ENCODE peak calls at places on chromosomes 11 and 22, in six cellular contexts. M is endothelial cell of umbilical vein, R is A549, O is K562, V is HepG2, A is GM12878. U is an unnamed sample.

GRCh38 chr22:24697671-24698082 is 76.8 kb downstream of the PIWIL3 start:
- DNase-seq in M (peak), R (no peak), O (no peak), V (no peak), A (no peak), U (no peak)

GRCh38 chr22:17753401-17753989 is 20.8 kb downstream of the BID start:
- DNase-seq in M (no peak), R (no peak), O (no peak), V (no peak), A (no peak), U (peak)

GRCh38 chr11:117478926-117479325 is 151.3 kb downstream of the CEP164 start:
- DNase-seq in M (no peak), R (no peak), O (no peak), V (no peak), A (no peak), U (no peak)

GRCh38 chr11:76560219-76560618 is 110.3 kb downstream of the LRRC32 start:
- DNase-seq in M (peak), R (no peak), O (no peak), V (no peak), A (no peak), U (no peak)

GRCh38 chr22:44544523-44545433 is 46.7 kb upstream of the RTL6 start:
- DNase-seq in M (no peak), R (no peak), O (no peak), V (no peak), A (no peak), U (no peak)

GRCh38 chr11:30109774-30110173 is 92.9 kb upstream of the KCNA4 start:
- DNase-seq in M (no peak), R (no peak), O (no peak), V (no peak), A (no peak), U (no peak)

GRCh38 chr22:26429458-26430238 is 588 bp downstream of the ASPHD2 start:
- DNase-seq in M (no peak), R (no peak), O (no peak), V (no peak), A (no peak), U (no peak)

GRCh38 chr11:63490551-63491239 is at the start of gene PLAAT5:
- DNase-seq in M (no peak), R (no peak), O (no peak), V (no peak), A (no peak), U (peak)

GRCh38 chr22:35417606-35418005 is 17.7 kb downstream of the MCM5 start:
- DNase-seq in M (no peak), R (no peak), O (no peak), V (no peak), A (no peak), U (no peak)

GRCh38 chr11:94117871-94118270 is 10.8 kb upstream of the PANX1 start:
- DNase-seq in M (no peak), R (no peak), O (no peak), V (no peak), A (no peak), U (no peak)

GRCh38 chr22:26884921-26885320 is 227.5 kb downstream of the MIAT start:
- DNase-seq in M (no peak), R (no peak), O (no peak), V (no peak), A (no peak), U (no peak)

GRCh38 chr11:96197221-96197620 is 145.8 kb downstream of the MAML2 start:
- DNase-seq in M (no peak), R (no peak), O (no peak), V (no peak), A (no peak), U (no peak)

GRCh38 chr11:117600261-117600783 is 196.7 kb downstream of the DSCAML1 start:
- DNase-seq in M (no peak), R (no peak), O (no peak), V (no peak), A (no peak), U (no peak)

GRCh38 chr11:126357969-126358762 is 2.7 kb downstream of the ST3GAL4 start:
- DNase-seq in M (no peak), R (no peak), O (no peak), V (peak), A (no peak), U (no peak)

GRCh38 chr11:79244175-79244804 is 196.5 kb downstream of the TENM4 start:
- DNase-seq in M (no peak), R (peak), O (no peak), V (no peak), A (no peak), U (peak)

GRCh38 chr11:116849060-116849459 is 11.6 kb upstream of the APOA1 start:
- DNase-seq in M (no peak), R (no peak), O (no peak), V (no peak), A (no peak), U (no peak)

GRCh38 chr11:6229911-6230310 is 4.5 kb downstream of the FHIP1B start:
- DNase-seq in M (no peak), R (no peak), O (no peak), V (peak), A (no peak), U (no peak)

GRCh38 chr11:64996327-64996709 is 453 bp downstream of the BATF2 start:
- DNase-seq in M (no peak), R (no peak), O (peak), V (no peak), A (no peak), U (no peak)

GRCh38 chr11:64989416-64989815 is 7.4 kb downstream of the BATF2 start:
- DNase-seq in M (no peak), R (no peak), O (no peak), V (no peak), A (no peak), U (no peak)

GRCh38 chr11:64994318-64994717 is 2.5 kb downstream of the BATF2 start:
- DNase-seq in M (no peak), R (no peak), O (no peak), V (no peak), A (no peak), U (no peak)

GRCh38 chr11:64987998-64988854 is 8.5 kb downstream of the BATF2 start:
- DNase-seq in M (no peak), R (no peak), O (no peak), V (no peak), A (no peak), U (no peak)

GRCh38 chr11:64990222-64990918 is 6.4 kb downstream of the BATF2 start:
- DNase-seq in M (peak), R (no peak), O (peak), V (no peak), A (no peak), U (peak)
- TF ChIP-seq MYC in M (no peak), R (no peak), O (peak), V (no peak), A (no peak), U (no peak)

GRCh38 chr22:41481131-41481830 is 12.4 kb downstream of the ACO2 start:
- DNase-seq in M (no peak), R (no peak), O (no peak), V (no peak), A (no peak), U (no peak)
- H3K4me3 ChIP-seq in M (no peak), R (no peak), O (no peak), V (no peak), A (no peak), U (no peak)

GRCh38 chr11:59186130-59186594 is 14.2 kb downstream of the DTX4 start:
- DNase-seq in M (peak), R (peak), O (peak), V (peak), A (no peak), U (peak)
- TF ChIP-seq CTCF in M (peak), R (peak), O (peak), V (peak), A (peak), U (peak)

GRCh38 chr11:46590740-46591606 is 2.9 kb downstream of the AMBRA1 start:
- DNase-seq in M (peak), R (no peak), O (no peak), V (no peak), A (no peak), U (no peak)

GRCh38 chr11:46588915-46589314 is 4.9 kb downstream of the AMBRA1 start:
- DNase-seq in M (no peak), R (no peak), O (peak), V (no peak), A (no peak), U (no peak)

GRCh38 chr11:46593550-46594382 is at the start of gene AMBRA1:
- DNase-seq in M (peak), R (peak), O (peak), V (peak), A (peak), U (peak)

GRCh38 chr11:46582588-46582987 is 11.2 kb downstream of the AMBRA1 start:
- DNase-seq in M (no peak), R (no peak), O (no peak), V (no peak), A (no peak), U (no peak)

GRCh38 chr11:46588131-46588530 is 5.7 kb downstream of the AMBRA1 start:
- DNase-seq in M (no peak), R (no peak), O (no peak), V (no peak), A (no peak), U (no peak)
- TF ChIP-seq MYC in M (no peak), R (no peak), O (no peak), V (no peak), A (no peak), U (no peak)

GRCh38 chr22:22882033-22882717 is 5.4 kb upstream of the IGLL5 start:
- DNase-seq in M (no peak), R (no peak), O (peak), V (no peak), A (no peak), U (peak)

GRCh38 chr22:22878801-22879674 is 8.6 kb upstream of the IGLL5 start:
- DNase-seq in M (no peak), R (no peak), O (no peak), V (no peak), A (no peak), U (no peak)

GRCh38 chr22:22879675-22880029 is 8.0 kb upstream of the IGLL5 start:
- DNase-seq in M (no peak), R (no peak), O (no peak), V (no peak), A (no peak), U (no peak)

GRCh38 chr22:22881116-22882032 is 6.2 kb upstream of the IGLL5 start:
- DNase-seq in M (no peak), R (no peak), O (no peak), V (no peak), A (no peak), U (no peak)

DNA sequence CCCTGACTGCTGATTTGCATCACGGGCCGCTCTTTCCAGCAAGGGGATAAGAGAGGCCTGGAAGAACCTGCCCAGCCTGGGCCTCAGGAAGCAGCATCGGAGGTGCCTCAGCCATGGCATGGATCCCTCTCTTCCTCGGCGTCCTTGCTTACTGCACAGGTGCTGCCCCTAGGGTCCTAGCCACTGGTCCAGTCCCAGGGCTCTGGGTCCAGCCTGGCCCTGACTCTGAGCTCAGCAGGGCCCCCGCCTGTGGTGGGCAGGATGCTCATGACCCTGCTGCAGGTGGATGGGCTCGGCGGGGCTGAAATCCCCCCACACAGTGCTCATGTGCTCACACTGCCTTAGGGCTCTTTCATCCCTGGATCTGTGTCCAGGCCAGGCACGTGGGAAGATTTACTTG is 7.0 kb upstream of the IGLL5 start:
- DNase-seq in M (no peak), R (no peak), O (no peak), V (no peak), A (no peak), U (no peak)
- H3K4me3 ChIP-seq in M (no peak), R (no peak), O (no peak), V (no peak), A (no peak), U (no peak)

GRCh38 chr11:121586727-121587126 is 134.0 kb upstream of the SORL1-AS1 start:
- DNase-seq in M (no peak), R (no peak), O (no peak), V (no peak), A (no peak), U (no peak)

GRCh38 chr11:121587182-121587581 is 134.4 kb upstream of the SORL1-AS1 start:
- DNase-seq in M (no peak), R (no peak), O (no peak), V (no peak), A (no peak), U (no peak)

GRCh38 chr11:121589946-121590537 is 137.3 kb upstream of the SORL1-AS1 start:
- DNase-seq in M (no peak), R (no peak), O (no peak), V (no peak), A (peak), U (peak)

GRCh38 chr11:121590772-121591404 is 138.1 kb upstream of the SORL1-AS1 start:
- DNase-seq in M (no peak), R (no peak), O (no peak), V (no peak), A (no peak), U (no peak)

DNA sequence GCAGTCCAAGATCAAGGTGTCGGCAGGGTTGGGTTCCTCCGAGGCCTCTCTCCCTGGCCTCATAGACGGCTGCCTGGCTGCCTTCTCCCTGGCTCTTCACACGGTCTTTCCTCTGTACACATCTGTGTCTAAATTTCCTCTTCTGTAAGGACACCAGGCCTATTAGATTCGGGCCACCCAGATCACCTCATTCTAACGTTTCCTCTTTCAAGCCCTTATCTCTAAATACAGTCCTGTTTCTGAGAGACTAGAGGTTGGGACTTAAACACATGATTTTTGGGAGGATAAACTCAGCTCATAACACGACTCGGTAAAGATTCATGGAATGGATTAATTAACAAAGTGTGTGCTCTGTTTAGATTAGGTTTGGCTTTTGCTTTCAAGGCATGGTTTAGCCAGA is 136.0 kb upstream of the SORL1-AS1 start:
- DNase-seq in M (no peak), R (no peak), O (peak), V (no peak), A (no peak), U (peak)
- TF ChIP-seq CTCF in M (no peak), R (no peak), O (no peak), V (no peak), A (no peak), U (no peak)

GRCh38 chr11:613369-613968 is 2.3 kb downstream of the IRF7 start:
- DNase-seq in M (peak), R (peak), O (peak), V (no peak), A (no peak), U (peak)
- TF ChIP-seq MYC in M (no peak), R (no peak), O (no peak), V (no peak), A (no peak), U (no peak)

GRCh38 chr11:46391186-46391577 is 394 bp downstream of the CHRM4 start:
- DNase-seq in M (no peak), R (no peak), O (no peak), V (no peak), A (no peak), U (no peak)
- H3K4me3 ChIP-seq in M (no peak), R (peak), O (peak), V (peak), A (no peak), U (no peak)

GRCh38 chr11:12380565-12381325 is 3.4 kb downstream of the PARVA start:
- DNase-seq in M (no peak), R (no peak), O (no peak), V (no peak), A (no peak), U (no peak)

GRCh38 chr11:12381875-12382274 is 4.5 kb downstream of the PARVA start:
- DNase-seq in M (no peak), R (no peak), O (no peak), V (no peak), A (no peak), U (no peak)

GRCh38 chr11:12376259-12376971 is 956 bp upstream of the PARVA start:
- DNase-seq in M (no peak), R (no peak), O (no peak), V (no peak), A (no peak), U (no peak)

GRCh38 chr11:12377106-12377823 is at the start of gene PARVA:
- DNase-seq in M (peak), R (peak), O (no peak), V (peak), A (no peak), U (no peak)

DNA sequence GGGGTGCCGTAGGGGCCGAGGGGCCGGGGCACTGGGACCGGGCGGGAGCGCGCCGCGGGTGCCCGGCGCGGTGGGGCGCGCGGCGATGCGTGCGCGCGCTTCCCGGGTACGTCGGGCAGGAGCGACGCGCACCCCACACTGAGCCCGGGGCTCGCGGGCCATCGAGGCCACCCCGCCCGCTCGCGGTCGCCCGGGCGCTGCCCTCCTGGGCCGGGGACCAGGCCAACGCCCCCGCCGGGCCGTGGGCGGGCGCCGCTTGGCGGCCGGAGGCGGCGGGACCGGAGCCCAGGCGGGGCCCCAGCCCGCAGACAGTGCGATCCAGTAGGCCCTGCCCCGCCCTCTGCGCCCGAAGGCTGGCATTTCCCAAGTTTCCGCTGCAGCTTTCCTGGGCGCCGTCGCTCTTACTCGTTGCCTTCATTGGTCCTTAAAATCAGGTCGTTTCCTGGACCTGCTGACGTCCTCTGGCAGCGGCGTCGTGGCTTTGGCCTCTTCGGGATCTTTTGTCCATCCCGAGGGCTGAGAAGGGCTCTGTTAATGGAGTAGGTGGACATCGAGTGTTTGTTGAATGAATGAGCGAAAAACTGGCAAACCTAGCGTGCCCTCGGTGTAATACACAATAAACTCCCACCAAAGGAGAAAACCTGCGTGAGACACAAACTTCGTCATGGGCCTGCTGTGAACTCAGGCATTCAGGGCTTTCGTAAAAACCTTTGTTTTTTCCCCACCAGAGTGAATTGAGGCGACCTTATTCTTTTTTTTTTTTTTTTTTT is 638 bp downstream of the PARVA start:
- DNase-seq in M (peak), R (peak), O (no peak), V (peak), A (no peak), U (no peak)
- TF ChIP-seq CTCF in M (peak), R (peak), O (peak), V (peak), A (no peak), U (no peak)